ENCODE peak calls at places on chromosomes 6 and 20, in eight cellular contexts. A, S, T, V, F, R, D and P are unnamed samples.

GRCh38 chr6:35037289-35038038 is 103.7 kb downstream of the TCP11 start:
- DNase-seq in A (no peak), S (no peak), T (no peak), V (no peak), F (no peak), R (no peak), D (no peak), P (no peak)

GRCh38 chr6:169858293-169858934 is 107.0 kb downstream of the ERMARD start:
- DNase-seq in A (no peak), S (no peak), T (no peak), V (no peak), F (no peak), R (no peak), D (no peak), P (no peak)

GRCh38 chr6:125255201-125255600 is 46.6 kb downstream of the HDDC2 start:
- DNase-seq in A (no peak), S (no peak), T (no peak), V (no peak), F (no peak), R (no peak), D (no peak), P (no peak)

GRCh38 chr20:11880694-11881093 is 37.0 kb upstream of the BTBD3 start:
- DNase-seq in A (no peak), S (no peak), T (no peak), V (no peak), F (no peak), R (no peak), D (no peak), P (no peak)

GRCh38 chr6:47235964-47236760 is 73.5 kb downstream of the TNFRSF21 start:
- DNase-seq in A (no peak), S (peak; percentile 38), T (no peak), V (no peak), F (no peak), R (no peak), D (no peak), P (no peak)

GRCh38 chr6:52106994-52107393 is 19.6 kb upstream of the PKHD1 start:
- DNase-seq in A (no peak), S (no peak), T (no peak), V (no peak), F (no peak), R (no peak), D (no peak), P (no peak)

GRCh38 chr20:62351469-62352401 is 15.4 kb downstream of the LAMA5 start:
- DNase-seq in A (no peak), S (no peak), T (no peak), V (no peak), F (no peak), R (no peak), D (no peak), P (no peak)

GRCh38 chr6:135182993-135183531 is 2.0 kb downstream of the MYB start:
- DNase-seq in A (peak; percentile 5), S (peak; percentile 77), T (no peak), V (peak; percentile 56), F (no peak), R (peak; percentile 87), D (peak; percentile 69), P (no peak)

GRCh38 chr6:135233676-135234491 is 52.8 kb downstream of the MYB start:
- DNase-seq in A (peak; percentile 8), S (no peak), T (no peak), V (no peak), F (no peak), R (peak; percentile 22), D (no peak), P (no peak)

GRCh38 chr6:164006459-164006858 is 591.9 kb downstream of the QKI start:
- DNase-seq in A (no peak), S (no peak), T (no peak), V (no peak), F (no peak), R (no peak), D (no peak), P (no peak)

GRCh38 chr6:117506180-117506835 is 23.8 kb downstream of the DCBLD1 start:
- DNase-seq in A (peak; percentile 67), S (no peak), T (no peak), V (no peak), F (no peak), R (no peak), D (no peak), P (no peak)

GRCh38 chr6:28868873-28869272 is 54.9 kb downstream of the TRIM27 start:
- DNase-seq in A (no peak), S (no peak), T (no peak), V (no peak), F (no peak), R (no peak), D (no peak), P (no peak)

GRCh38 chr6:36692861-36693702 is 4.5 kb upstream of the RAB44 start:
- DNase-seq in A (peak; percentile 58), S (no peak), T (no peak), V (no peak), F (no peak), R (no peak), D (no peak), P (no peak)

GRCh38 chr6:14396392-14396791 is 278.8 kb downstream of the CD83 start:
- DNase-seq in A (no peak), S (no peak), T (no peak), V (no peak), F (no peak), R (no peak), D (no peak), P (no peak)

GRCh38 chr20:20731945-20732296 is 19.5 kb upstream of the RALGAPA2 start:
- DNase-seq in A (no peak), S (no peak), T (no peak), V (no peak), F (no peak), R (no peak), D (no peak), P (no peak)

GRCh38 chr6:3723966-3724365 is 27.5 kb downstream of the PXDC1 start:
- DNase-seq in A (peak; percentile 60), S (no peak), T (no peak), V (no peak), F (no peak), R (no peak), D (no peak), P (no peak)

GRCh38 chr6:35719830-35720733 is 16.8 kb upstream of the ARMC12 start:
- DNase-seq in A (peak; percentile 69), S (no peak), T (no peak), V (no peak), F (no peak), R (peak; percentile 78), D (no peak), P (no peak)

GRCh38 chr20:35306931-35307517 is 14.8 kb upstream of the FAM83C start:
- DNase-seq in A (peak; percentile 90), S (peak; percentile 33), T (no peak), V (no peak), F (no peak), R (no peak), D (no peak), P (no peak)

GRCh38 chr6:159098636-159099106 is 53.9 kb upstream of the TAGAP start:
- DNase-seq in A (no peak), S (no peak), T (no peak), V (peak; percentile 68), F (peak; percentile 64), R (peak; percentile 46), D (peak; percentile 45), P (no peak)

GRCh38 chr6:166767191-166767590 is 140.1 kb upstream of the RPS6KA2 start:
- DNase-seq in A (no peak), S (no peak), T (no peak), V (no peak), F (no peak), R (no peak), D (no peak), P (no peak)

GRCh38 chr6:133159269-133159795 is 81.8 kb upstream of the EYA4 start:
- DNase-seq in A (peak; percentile 18), S (no peak), T (no peak), V (no peak), F (no peak), R (no peak), D (no peak), P (no peak)

GRCh38 chr6:132763269-132763668 is 5.6 kb upstream of the VNN2 start:
- DNase-seq in A (peak; percentile 2), S (no peak), T (no peak), V (peak; percentile 23), F (no peak), R (peak; percentile 63), D (peak; percentile 31), P (no peak)

GRCh38 chr6:37048851-37049734 is 43.6 kb downstream of the FGD2 start:
- DNase-seq in A (peak; percentile 85), S (no peak), T (no peak), V (peak; percentile 74), F (peak; percentile 59), R (peak; percentile 75), D (peak; percentile 63), P (peak; percentile 37)

GRCh38 chr6:54737247-54737646 is 109.3 kb upstream of the FAM83B start:
- DNase-seq in A (no peak), S (no peak), T (no peak), V (no peak), F (no peak), R (peak; percentile 9), D (no peak), P (no peak)

GRCh38 chr6:30500421-30501069 is 11.2 kb downstream of the HLA-E start:
- DNase-seq in A (peak; percentile 61), S (no peak), T (no peak), V (no peak), F (no peak), R (no peak), D (no peak), P (no peak)

GRCh38 chr6:168128006-168128630 is 49.1 kb upstream of the FRMD1 start:
- DNase-seq in A (no peak), S (no peak), T (no peak), V (no peak), F (no peak), R (no peak), D (no peak), P (no peak)

GRCh38 chr20:32126919-32127318 is 17.4 kb downstream of the TM9SF4 start:
- DNase-seq in A (no peak), S (no peak), T (no peak), V (no peak), F (no peak), R (no peak), D (no peak), P (no peak)